ENCODE peak calls at places on chromosomes 13 and 19, in four cellular contexts. F, K, H and O are unnamed samples.

GRCh38 chr19:47351545-47351944 is 2.4 kb downstream of the DHX34 start:
- DNase-seq in F (peak; percentile 25), H (no peak), K (no peak), O (peak; percentile 64)

GRCh38 chr19:9406798-9407352 is 28.5 kb downstream of the ZNF266 start:
- DNase-seq in H (peak; percentile 63), F (no peak), K (peak; percentile 75), O (peak; percentile 69)

GRCh38 chr13:50248537-50249521 is 233.6 kb downstream of the KCNRG start:
- DNase-seq in F (no peak), H (no peak), K (no peak), O (no peak)

GRCh38 chr19:17777840-17778620 is 16.9 kb upstream of the B3GNT3 start:
- DNase-seq in F (no peak), H (peak; percentile 69), K (peak; percentile 56), O (no peak)

GRCh38 chr13:32427852-32428580 is at the start of gene N4BP2L1:
- DNase-seq in F (peak; percentile 79), H (peak; percentile 90), K (peak; percentile 82), O (peak; percentile 71)

GRCh38 chr19:17605761-17606745 is 50.6 kb downstream of the COLGALT1 start:
- DNase-seq in H (peak; percentile 96), F (peak; percentile 37), K (peak; percentile 80), O (peak; percentile 45)

GRCh38 chr13:39952244-39953233 is 297.1 kb downstream of the COG6 start:
- DNase-seq in H (no peak), F (no peak), K (no peak), O (no peak)

GRCh38 chr19:13843104-13843921 is 33.6 kb upstream of the NANOS3 start:
- DNase-seq in K (no peak), F (peak; percentile 3), H (no peak), O (no peak)

GRCh38 chr13:85737952-85738351 is 61.3 kb downstream of the SLITRK6 start:
- DNase-seq in H (no peak), F (no peak), K (no peak), O (no peak)

GRCh38 chr19:50703915-50704548 is 15.6 kb downstream of the SHANK1 start:
- DNase-seq in K (no peak), H (no peak), F (no peak), O (peak; percentile 34)

GRCh38 chr19:31092189-31092753 is 257.0 kb downstream of the TSHZ3 start:
- DNase-seq in K (no peak), F (no peak), H (no peak), O (no peak)

GRCh38 chr13:112770504-112770903 is 80.7 kb downstream of the ATP11A start:
- DNase-seq in K (no peak), F (no peak), H (no peak), O (no peak)

GRCh38 chr19:9126900-9127405 is at the start of gene OR7G3:
- DNase-seq in K (no peak), H (no peak), F (no peak), O (no peak)

GRCh38 chr19:49640113-49640898 is at the start of gene RRAS:
- DNase-seq in H (peak; percentile 98), K (peak; percentile 100), F (peak; percentile 98), O (peak; percentile 99)

GRCh38 chr13:71056581-71056980 is 810.4 kb downstream of the DACH1 start:
- DNase-seq in F (no peak), H (no peak), K (no peak), O (no peak)

GRCh38 chr19:4260605-4261191 is 13.8 kb downstream of the YJU2 start:
- DNase-seq in K (no peak), F (no peak), H (no peak), O (no peak)